ENCODE peak calls at places on chromosomes 12 and 14, in seven cellular contexts. X, R, H, B, O, T and K are unnamed samples. For H3K27me3, the result is how much of the 10 kb centered on the place peaks cover.

GRCh38 chr14:92397140-92397815 is 74.3 kb downstream of the SLC24A4 start:
- DNase-seq in X (no peak), R (no peak), H (no peak), B (no peak), O (no peak), T (no peak), K (peak)

GRCh38 chr12:2963760-2964292 is 4.6 kb downstream of the TEAD4 start:
- DNase-seq in X (no peak), R (no peak), H (peak), B (no peak), O (peak), T (peak), K (peak)

GRCh38 chr12:8681129-8681902 is 16.5 kb upstream of the RIMKLB start:
- DNase-seq in X (no peak), R (peak), H (no peak), B (peak), O (no peak), T (peak), K (peak)

GRCh38 chr12:61993734-61994345 is 266.4 kb upstream of the USP15 start:
- DNase-seq in X (no peak), R (no peak), H (peak), B (peak), O (no peak), T (no peak), K (peak)

GRCh38 chr12:112932485-112933151 is 5.7 kb upstream of the OAS3 start:
- DNase-seq in X (no peak), R (no peak), H (no peak), B (no peak), O (no peak), T (peak), K (no peak)

GRCh38 chr12:78671295-78671694 is 193.3 kb upstream of the SYT1 start:
- DNase-seq in X (no peak), R (no peak), H (no peak), B (peak), O (no peak), T (no peak), K (peak)

GRCh38 chr14:66281036-66281776 is 205.0 kb upstream of the CCDC196 start:
- DNase-seq in X (peak), R (no peak), H (no peak), B (peak), O (peak), T (no peak), K (no peak)

GRCh38 chr14:35335388-35336092 is 43.4 kb downstream of the PSMA6 start:
- DNase-seq in X (no peak), R (no peak), H (peak), B (peak), O (peak), T (no peak), K (no peak)

GRCh38 chr12:90816353-90817089 is 138.5 kb downstream of the CCER1 start:
- DNase-seq in X (no peak), R (no peak), H (no peak), B (no peak), O (no peak), T (no peak), K (peak)

GRCh38 chr12:11133816-11134215 is 628 bp downstream of the TAS2R30 start:
- DNase-seq in X (no peak), R (peak), H (no peak), B (no peak), O (no peak), T (no peak), K (no peak)

GRCh38 chr12:119748512-119748911 is 80.6 kb downstream of the PRKAB1 start:
- DNase-seq in X (no peak), R (no peak), H (no peak), B (no peak), O (no peak), T (no peak), K (no peak)

GRCh38 chr14:34461334-34462131 is 507 bp downstream of the SPTSSA start:
- DNase-seq in X (peak), R (peak), H (peak), B (peak), O (peak), T (peak), K (peak)

GRCh38 chr12:125098676-125099406 is 33.6 kb downstream of the AACS start:
- DNase-seq in X (no peak), R (no peak), H (no peak), B (no peak), O (no peak), T (no peak), K (no peak)

GRCh38 chr12:116398193-116398592 is 120.7 kb upstream of the MED13L start:
- DNase-seq in X (no peak), R (no peak), H (no peak), B (no peak), O (no peak), T (no peak), K (no peak)
- H3K27ac ChIP-seq in X (no peak), R (no peak), H (no peak), B (no peak), O (no peak), T (no peak), K (no peak)

GRCh38 chr12:88206636-88207035 is 64.5 kb downstream of the TMTC3 start:
- DNase-seq in X (peak), R (no peak), H (no peak), B (peak), O (no peak), T (no peak), K (no peak)

GRCh38 chr12:88207921-88208640 is 66.0 kb downstream of the TMTC3 start:
- DNase-seq in X (peak), R (no peak), H (no peak), B (no peak), O (no peak), T (no peak), K (peak)

GRCh38 chr12:88200029-88200428 is 57.9 kb downstream of the TMTC3 start:
- DNase-seq in X (no peak), R (no peak), H (no peak), B (no peak), O (no peak), T (no peak), K (no peak)

GRCh38 chr12:88202500-88202899 is 60.4 kb downstream of the TMTC3 start:
- DNase-seq in X (no peak), R (no peak), H (no peak), B (no peak), O (no peak), T (no peak), K (no peak)
- TF ChIP-seq CTCF in X (no peak), R (no peak), H (no peak), B (no peak), O (no peak), T (no peak), K (no peak)

GRCh38 chr12:97452839-97453238 is 9.8 kb upstream of the RMST start:
- DNase-seq in X (no peak), R (no peak), H (no peak), B (no peak), O (no peak), T (no peak), K (no peak)

GRCh38 chr12:97452230-97452629 is 10.4 kb upstream of the RMST start:
- DNase-seq in X (no peak), R (no peak), H (no peak), B (no peak), O (no peak), T (no peak), K (no peak)

GRCh38 chr12:97456792-97457191 is 5.8 kb upstream of the RMST start:
- DNase-seq in X (no peak), R (no peak), H (no peak), B (no peak), O (no peak), T (no peak), K (no peak)
- H3K27me3 ChIP-seq in X (under half), R (under half), H (under half), B (under half), O (under half), T (under half), K (under half)

DNA sequence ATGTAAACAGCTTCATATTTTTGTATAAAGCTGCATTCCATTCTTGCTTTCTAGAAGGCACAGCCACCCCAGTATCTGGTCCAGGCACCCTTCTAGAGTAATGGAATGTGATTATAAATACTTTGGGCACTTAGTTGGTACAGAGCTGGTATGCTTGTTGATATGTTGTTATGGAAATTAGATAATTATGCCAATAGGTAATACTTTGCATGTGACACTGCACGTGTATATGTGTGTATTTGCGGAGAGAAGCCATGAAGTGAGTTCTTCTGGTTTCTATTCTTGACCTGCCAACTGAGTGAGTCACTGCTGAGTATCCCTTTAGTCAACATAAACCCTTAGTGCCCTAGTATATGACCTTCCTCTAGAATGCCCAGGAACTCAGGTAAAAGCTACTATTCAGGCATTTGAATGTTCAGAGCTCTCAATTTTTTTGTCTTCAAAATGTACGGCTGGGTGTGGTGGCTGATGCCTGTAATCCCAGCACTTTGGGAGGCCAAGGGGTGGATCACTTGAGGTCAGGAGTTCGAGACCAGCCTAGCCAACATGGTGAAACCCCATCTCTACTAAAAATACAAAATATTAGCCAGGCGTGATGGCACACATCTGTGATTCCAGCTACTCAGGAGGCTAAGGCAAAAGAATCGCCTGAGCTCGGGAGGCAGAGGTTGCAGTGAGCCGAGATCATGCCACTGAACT is 6.2 kb upstream of the TCP11L2 start:
- DNase-seq in X (no peak), R (no peak), H (peak), B (peak), O (no peak), T (peak), K (peak)
- H3K27ac ChIP-seq in X (no peak), R (no peak), H (no peak), B (peak), O (peak), T (no peak), K (no peak)

DNA sequence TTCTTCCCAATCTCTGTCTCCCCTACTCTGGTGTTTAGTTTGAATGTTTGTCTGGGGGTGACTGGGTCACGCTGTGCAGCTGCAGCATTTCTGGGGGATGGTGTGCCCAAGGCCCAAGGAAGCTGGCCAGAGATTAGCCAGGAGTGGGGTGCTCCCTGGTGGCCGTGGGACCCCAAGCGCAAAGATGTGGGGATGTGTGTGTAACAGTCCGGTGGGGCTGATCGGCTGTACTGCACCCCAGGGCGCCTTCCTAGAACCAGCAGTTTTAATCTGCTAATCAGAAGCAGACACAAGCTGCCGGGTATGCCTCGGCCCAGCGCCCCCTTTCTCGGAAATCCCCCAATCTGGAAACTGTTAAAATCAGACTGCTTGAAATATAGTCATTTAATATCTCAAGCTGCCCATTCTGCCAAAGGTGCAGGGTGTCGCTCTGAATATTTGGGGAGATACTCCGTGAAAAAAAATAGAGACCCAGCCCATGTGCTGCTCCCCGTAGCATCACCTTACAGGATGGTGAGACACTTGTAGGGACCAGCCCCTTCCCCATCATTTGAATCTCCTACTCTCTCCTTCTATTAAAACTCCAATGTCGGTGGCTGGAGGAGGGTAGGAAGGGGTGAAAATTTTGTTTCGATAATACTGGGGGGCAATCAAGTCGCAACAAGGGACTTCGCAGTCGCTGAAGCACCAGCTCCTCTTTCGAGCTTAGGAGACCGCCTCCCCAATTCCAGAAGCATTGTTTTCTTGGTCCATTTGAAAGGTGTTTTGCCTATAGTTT is 4.3 kb downstream of the HOXC9 start:
- DNase-seq in X (no peak), R (no peak), H (no peak), B (no peak), O (no peak), T (no peak), K (no peak)
- TF ChIP-seq CTCF in X (no peak), R (no peak), H (peak), B (no peak), O (no peak), T (no peak), K (peak)

DNA sequence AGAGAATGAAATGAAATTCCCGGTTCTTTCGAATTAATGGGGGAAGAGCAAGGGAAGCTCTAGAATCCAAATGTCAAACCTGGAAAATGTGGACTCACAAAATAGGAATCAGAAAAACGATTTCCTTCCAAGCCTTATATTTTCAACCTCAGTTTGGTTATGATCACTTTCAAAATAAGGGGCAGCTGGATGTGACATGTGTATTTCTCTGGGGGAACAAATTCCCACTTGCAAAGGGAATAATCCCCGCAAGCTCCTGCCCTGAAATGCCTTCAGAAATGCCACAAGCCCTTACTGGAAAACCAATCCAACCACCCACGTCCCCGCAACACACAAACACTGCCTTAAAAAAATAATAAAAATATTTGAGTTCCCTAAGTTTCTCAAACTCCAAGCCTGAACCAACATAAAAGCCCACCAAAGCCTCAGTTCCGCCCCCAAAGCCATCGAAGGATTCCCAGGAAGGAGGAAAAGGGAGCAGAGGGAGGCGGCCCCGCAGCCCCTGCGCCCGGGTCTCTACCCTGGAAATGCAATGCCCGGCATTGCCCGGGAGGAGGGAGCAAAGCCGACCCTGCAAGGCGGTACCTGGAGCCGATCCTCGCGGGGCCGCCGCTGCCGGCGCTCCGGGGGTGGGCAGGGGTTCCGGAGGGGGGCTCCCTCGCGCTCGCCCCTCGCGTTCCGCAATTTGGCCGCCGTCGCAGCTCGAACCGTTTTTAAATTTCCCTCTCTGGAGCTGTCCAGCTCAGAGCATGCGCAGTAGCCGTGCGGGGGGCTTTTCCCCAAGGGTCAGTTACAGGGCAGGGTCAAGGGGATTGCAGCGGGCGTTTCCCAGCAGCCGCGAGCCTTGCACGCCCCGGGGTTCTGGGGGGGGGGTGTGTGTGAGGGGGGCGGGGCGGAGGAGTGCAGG is at the start of gene FOXN4:
- DNase-seq in X (no peak), R (no peak), H (no peak), B (peak), O (no peak), T (peak), K (no peak)
- H3K27me3 ChIP-seq in X (half or more), R (under half), H (under half), B (half or more), O (under half), T (under half), K (half or more)